ENCODE peak calls at places on chromosomes 16 and 17, in five cellular contexts. H is fibroblast of mammary gland, P is PC-9, S is fibroblast of lung, I is uterus. O is an unnamed sample.

GRCh38 chr17:29968271-29968670 is 26.8 kb downstream of the EFCAB5 start:
- DNase-seq in H (no peak), P (no peak), S (peak), I (no peak), O (no peak)

GRCh38 chr16:35506898-35507194 is 2047.4 kb downstream of the TP53TG3F start:
- DNase-seq in H (no peak), P (no peak), S (no peak), I (no peak), O (no peak)

GRCh38 chr16:31876955-31877828 is 3.6 kb downstream of the ZNF267 start:
- DNase-seq in H (peak), P (peak), S (peak), I (no peak), O (no peak)

GRCh38 chr17:1002771-1003555 is 6.0 kb downstream of the TIMM22 start:
- DNase-seq in H (peak), P (no peak), S (peak), I (no peak), O (no peak)

GRCh38 chr16:83840060-83840617 is 32.4 kb downstream of the HSBP1 start:
- DNase-seq in H (no peak), P (no peak), S (no peak), I (no peak), O (no peak)

GRCh38 chr17:80000136-80000535 is 35.5 kb downstream of the TBC1D16 start:
- DNase-seq in H (no peak), P (no peak), S (no peak), I (no peak), O (no peak)

GRCh38 chr17:13410874-13411273 is 190.9 kb downstream of the HS3ST3A1 start:
- DNase-seq in H (peak), P (no peak), S (no peak), I (peak), O (peak)

GRCh38 chr16:22093952-22094351 is 1.6 kb downstream of the VWA3A start:
- DNase-seq in H (no peak), P (no peak), S (no peak), I (no peak), O (no peak)

GRCh38 chr17:50817838-50818237 is 17.5 kb upstream of the WFIKKN2 start:
- DNase-seq in H (peak), P (peak), S (peak), I (no peak), O (no peak)

GRCh38 chr16:26664086-26664485 is 402.6 kb upstream of the C16orf82 start:
- DNase-seq in H (no peak), P (no peak), S (no peak), I (no peak), O (no peak)

GRCh38 chr17:71792966-71793365 is 327.9 kb upstream of the SOX9 start:
- DNase-seq in H (peak), P (peak), S (peak), I (no peak), O (no peak)

GRCh38 chr17:29723283-29724047 is 100.8 kb upstream of the CORO6 start:
- DNase-seq in H (no peak), P (no peak), S (no peak), I (no peak), O (no peak)

GRCh38 chr16:29835926-29836325 is 15.7 kb downstream of the MVP start:
- DNase-seq in H (no peak), P (no peak), S (no peak), I (no peak), O (no peak)

GRCh38 chr17:74282587-74283370 is 8.7 kb downstream of the DNAI2 start:
- DNase-seq in H (peak), P (no peak), S (peak), I (no peak), O (no peak)

GRCh38 chr17:59767176-59767575 is 59.7 kb downstream of the VMP1 start:
- DNase-seq in H (no peak), P (no peak), S (no peak), I (no peak), O (no peak)

GRCh38 chr16:69405757-69406156 is 18.7 kb upstream of the CYB5B start:
- DNase-seq in H (no peak), P (no peak), S (no peak), I (no peak), O (peak)

GRCh38 chr17:42109086-42109485 is 3.4 kb downstream of the DHX58 start:
- DNase-seq in H (no peak), P (no peak), S (no peak), I (no peak), O (no peak)

GRCh38 chr16:10578474-10579316 is 1.7 kb downstream of the EMP2 start:
- DNase-seq in H (no peak), P (peak), S (peak), I (no peak), O (peak)

GRCh38 chr17:8162997-8163977 is 539 bp upstream of the VAMP2 start:
- DNase-seq in H (no peak), P (no peak), S (no peak), I (no peak), O (no peak)

GRCh38 chr17:45234641-45235040 is 13.0 kb downstream of the FMNL1 start:
- DNase-seq in H (no peak), P (no peak), S (no peak), I (no peak), O (no peak)

GRCh38 chr17:82463881-82464566 is 5.5 kb downstream of the NARF start:
- DNase-seq in H (no peak), P (no peak), S (no peak), I (no peak), O (no peak)

GRCh38 chr17:6456914-6457687 is 12.8 kb downstream of the PIMREG start:
- DNase-seq in H (peak), P (peak), S (peak), I (no peak), O (no peak)

GRCh38 chr17:30323262-30323894 is 10.5 kb downstream of the TMIGD1 start:
- DNase-seq in H (no peak), P (peak), S (no peak), I (no peak), O (no peak)

GRCh38 chr17:64507418-64507766 is 615 bp downstream of the CEP95 start:
- DNase-seq in H (peak), P (peak), S (peak), I (no peak), O (peak)

DNA sequence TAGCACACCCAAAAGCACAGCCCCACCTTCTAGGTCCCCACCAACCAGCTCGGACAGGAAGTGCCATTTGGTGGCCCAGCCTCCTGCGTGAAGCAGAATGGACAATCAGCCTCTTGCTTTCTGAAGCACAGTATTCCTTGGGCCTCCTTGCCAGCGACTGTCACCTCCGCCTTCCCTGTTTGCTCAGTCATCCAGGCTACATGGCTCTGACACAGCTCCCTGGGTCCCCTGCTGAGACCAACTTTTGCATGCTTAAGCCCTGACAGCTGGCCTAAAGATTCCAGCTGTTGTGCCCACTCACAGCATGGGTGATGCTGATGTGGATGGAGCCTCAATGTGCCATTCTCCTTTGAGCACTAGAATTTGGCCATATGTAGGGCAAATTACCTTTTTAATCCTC is 4.5 kb upstream of the CACNG5 start:
- DNase-seq in H (no peak), P (no peak), S (no peak), I (no peak), O (no peak)
- H3K4me3 ChIP-seq in H (no peak), P (no peak), S (no peak), I (no peak), O (no peak)

DNA sequence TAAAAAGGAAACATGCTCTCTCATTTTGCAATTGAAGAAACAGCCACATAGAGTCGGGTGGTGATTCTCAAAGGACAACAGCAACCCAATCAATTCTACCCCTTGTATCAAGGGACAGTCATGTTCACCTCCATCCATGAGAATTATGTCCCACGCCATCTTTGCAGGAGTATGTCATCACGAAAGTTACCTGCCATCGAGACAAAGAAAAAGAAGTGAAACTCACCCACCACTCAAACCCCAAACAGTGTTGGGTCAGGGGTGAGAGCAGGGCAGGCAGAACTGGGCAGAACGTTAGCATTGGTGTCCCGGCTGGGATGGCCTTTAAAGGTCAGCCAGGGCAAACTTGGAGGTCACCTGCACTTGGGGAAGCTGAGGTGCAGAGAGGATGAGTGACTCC is 24.2 kb upstream of the HNF1B start:
- DNase-seq in H (no peak), P (no peak), S (no peak), I (no peak), O (no peak)
- H3K4me3 ChIP-seq in H (no peak), P (no peak), S (no peak), I (no peak), O (no peak)

GRCh38 chr17:3596804-3597464 is 12.3 kb downstream of the TRPV1 start:
- DNase-seq in H (no peak), P (no peak), S (no peak), I (no peak), O (no peak)

GRCh38 chr17:3593384-3593783 is 15.8 kb downstream of the TRPV1 start:
- DNase-seq in H (no peak), P (no peak), S (no peak), I (no peak), O (no peak)

GRCh38 chr17:3592216-3592860 is 16.9 kb downstream of the TRPV1 start:
- DNase-seq in H (no peak), P (no peak), S (no peak), I (no peak), O (no peak)

GRCh38 chr17:3594056-3594810 is 15.0 kb downstream of the TRPV1 start:
- DNase-seq in H (peak), P (no peak), S (peak), I (no peak), O (no peak)

DNA sequence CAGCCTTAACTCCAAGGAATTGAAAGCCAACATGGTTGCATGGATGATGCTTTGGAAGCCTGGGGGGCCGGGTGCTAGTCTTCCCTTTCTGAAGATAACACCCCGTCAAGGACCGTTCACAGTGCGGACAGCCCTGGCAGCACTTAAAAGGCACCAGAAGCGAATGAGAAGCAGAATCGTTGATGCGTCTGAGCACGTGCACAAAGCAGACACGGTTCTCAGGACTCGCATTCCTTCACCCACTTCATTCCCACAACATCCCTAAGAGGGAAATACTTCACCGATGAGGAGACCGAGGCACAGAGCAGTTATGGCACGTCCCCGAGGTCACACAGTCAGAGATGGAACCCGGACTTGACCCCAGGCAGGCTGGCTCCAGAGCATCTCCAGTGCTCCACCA is 14.2 kb downstream of the TRPV1 start:
- DNase-seq in H (peak), P (no peak), S (peak), I (no peak), O (no peak)
- H3K4me3 ChIP-seq in H (no peak), P (no peak), S (no peak), I (no peak), O (no peak)

DNA sequence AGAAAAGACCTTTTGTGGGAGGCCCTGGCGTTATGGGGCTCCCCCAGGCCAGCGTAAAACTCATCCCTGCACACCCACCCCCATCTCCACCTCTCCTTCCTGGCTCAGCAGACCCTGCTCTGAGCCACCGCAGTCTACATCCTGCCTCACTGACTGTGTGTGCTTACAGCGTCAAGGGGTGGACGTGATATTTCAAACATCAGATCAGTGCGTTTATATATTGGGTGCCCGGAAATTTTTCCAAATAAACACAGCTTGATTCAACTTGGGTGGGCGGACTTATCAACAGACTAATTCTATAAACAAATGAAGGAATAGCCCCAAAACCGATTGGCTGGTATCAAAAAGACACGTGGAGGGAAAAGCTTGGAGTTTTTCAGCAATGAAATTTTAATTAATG is 293 bp upstream of the FOXL1 start:
- DNase-seq in H (peak), P (no peak), S (peak), I (no peak), O (no peak)
- H3K4me3 ChIP-seq in H (peak), P (no peak), S (peak), I (no peak), O (no peak)

DNA sequence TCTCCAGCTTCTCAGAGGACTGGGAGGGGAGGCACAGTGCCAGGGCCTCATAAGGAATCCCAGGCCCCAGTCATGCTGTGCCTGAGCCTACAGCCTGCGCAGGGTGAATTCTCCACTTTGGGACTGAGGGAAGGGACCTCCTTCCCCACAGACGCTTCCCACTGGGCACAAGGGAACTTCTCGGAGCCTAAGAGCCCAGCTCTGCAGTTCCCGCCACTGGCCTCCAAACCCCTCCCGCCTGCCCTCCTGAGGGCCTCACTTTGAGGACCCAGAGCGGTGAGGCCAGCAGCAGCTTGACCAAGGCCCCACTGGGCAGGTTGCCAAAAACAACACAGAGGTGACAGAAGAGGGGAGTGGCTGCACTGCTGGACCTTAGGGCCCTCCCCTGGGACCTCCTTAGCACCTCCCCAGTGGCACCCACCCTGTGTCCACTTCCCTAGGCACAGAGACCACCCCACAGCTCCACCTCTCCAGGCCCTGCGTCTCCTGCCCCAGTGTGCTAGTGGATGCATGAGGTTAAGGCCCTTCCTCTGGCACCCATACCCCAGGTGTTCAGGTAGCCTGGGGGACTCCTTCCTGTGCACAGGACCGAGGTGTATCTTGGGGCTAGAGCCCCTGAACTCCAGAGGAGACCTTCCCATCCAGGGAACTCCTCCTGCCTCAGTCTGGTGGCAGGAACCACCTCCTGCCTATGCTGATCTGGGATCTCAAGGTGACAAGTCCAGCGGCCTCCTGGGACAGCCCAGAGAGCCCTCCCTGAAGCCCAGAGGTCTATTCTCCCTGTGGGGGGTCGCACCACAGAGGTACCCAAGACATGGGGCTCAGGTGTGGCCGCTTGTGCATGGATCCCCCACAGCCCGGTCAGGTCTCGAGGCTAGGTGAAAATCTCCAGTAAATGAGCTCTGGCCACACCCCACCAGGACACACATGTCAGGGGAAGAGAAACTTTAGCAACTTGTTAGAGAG is 3.4 kb downstream of the CASKIN2 start:
- DNase-seq in H (no peak), P (peak), S (no peak), I (no peak), O (no peak)
- H3K4me3 ChIP-seq in H (no peak), P (no peak), S (no peak), I (no peak), O (no peak)

GRCh38 chr16:89575247-89576172 is at the start of gene CPNE7:
- DNase-seq in H (no peak), P (peak), S (no peak), I (no peak), O (no peak)
- H3K4me3 ChIP-seq in H (peak), P (peak), S (peak), I (no peak), O (peak)

DNA sequence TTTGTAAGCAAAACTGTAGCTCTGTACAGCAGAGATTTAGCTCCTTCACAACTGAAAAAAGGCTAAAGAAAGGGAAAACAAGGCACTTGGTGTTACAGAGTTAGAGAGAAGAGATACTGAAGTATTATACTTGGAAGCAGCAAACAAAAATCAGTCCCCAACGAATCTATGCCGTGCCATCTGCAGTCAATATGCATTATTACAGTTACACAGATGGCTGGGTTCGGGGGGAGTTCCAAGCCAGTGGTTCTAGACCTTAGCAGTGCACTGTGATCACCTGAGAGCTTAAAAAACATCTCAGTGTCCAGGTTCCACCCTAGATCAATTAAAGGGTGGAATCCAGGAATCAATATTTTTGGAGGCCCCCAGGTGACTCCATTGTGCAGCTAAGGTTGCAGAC is 489.9 kb downstream of the SHISA9 start:
- DNase-seq in H (no peak), P (no peak), S (no peak), I (no peak), O (no peak)
- H3K4me3 ChIP-seq in H (no peak), P (no peak), S (no peak), I (no peak), O (no peak)

DNA sequence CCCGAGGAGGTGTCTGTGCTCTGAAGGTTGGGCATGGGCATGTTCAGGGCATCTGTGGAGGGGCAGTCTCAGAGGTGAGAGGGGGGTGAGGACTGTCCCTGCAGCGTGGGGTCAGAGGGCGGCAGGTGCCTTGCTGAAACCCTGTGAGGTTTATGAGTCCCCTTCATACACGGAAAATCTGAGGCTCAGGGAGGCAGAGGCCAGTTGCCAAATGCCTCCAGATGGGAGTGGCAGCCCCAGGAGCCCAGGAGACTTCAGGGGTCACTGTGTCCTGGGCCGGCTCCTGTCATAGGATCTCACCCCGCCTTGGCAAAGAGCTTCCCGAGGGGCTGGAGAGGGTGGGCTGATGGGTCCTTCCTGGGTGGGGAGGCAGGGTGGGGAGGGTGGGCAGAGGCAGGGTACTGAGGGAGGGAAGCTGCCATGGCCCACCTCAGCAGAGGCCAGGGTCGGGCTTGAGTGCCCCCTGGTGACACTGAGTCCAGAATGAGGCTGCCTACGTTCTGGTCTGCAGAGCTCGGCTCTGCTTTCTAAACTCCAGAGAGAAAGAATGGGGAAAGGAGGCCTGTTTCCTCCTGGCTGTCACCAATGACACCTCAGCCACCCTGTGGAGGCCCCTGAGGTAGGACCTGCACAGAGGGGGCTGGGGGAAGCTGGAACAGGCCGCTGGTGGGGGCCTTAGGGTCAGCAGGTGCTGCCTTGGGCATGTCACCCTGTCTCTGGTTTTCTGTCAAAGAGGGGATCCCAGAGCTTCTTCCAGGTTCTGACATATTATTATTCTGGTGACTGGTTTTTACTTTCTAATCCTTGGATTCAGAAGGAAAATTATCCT is 1.1 kb downstream of the LGALS9 start:
- DNase-seq in H (no peak), P (no peak), S (no peak), I (no peak), O (no peak)
- H3K4me3 ChIP-seq in H (no peak), P (no peak), S (no peak), I (no peak), O (no peak)

GRCh38 chr16:67186550-67186950 is 2.8 kb upstream of the MATCAP1 start:
- DNase-seq in H (no peak), P (peak), S (no peak), I (no peak), O (no peak)

GRCh38 chr16:67190448-67191399 is 788 bp upstream of the EXOC3L1 start:
- DNase-seq in H (no peak), P (no peak), S (peak), I (no peak), O (no peak)

GRCh38 chr16:67190041-67190440 is at the start of gene EXOC3L1:
- DNase-seq in H (no peak), P (no peak), S (no peak), I (no peak), O (no peak)

GRCh38 chr16:67187175-67187900 is 2.6 kb downstream of the EXOC3L1 start:
- DNase-seq in H (no peak), P (no peak), S (no peak), I (no peak), O (no peak)

DNA sequence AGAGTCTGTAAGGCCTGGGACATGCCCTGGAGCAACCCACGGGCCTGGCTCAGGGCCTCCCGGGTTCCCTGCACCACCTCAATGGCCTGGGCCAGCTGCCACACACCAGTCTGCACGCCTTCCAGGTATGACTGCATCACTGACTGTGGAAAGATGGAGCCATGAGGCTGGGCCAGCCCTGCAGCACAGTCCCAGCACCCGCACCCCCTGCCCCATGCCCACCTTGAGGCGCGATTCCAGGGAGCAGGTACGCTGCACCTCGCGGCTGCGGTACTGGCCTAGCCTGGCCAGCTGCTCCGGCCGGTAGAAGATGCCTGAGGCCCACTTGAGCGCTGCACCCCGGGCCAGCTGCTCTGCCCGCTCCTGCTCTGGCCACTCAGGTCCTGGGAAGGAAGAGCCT is 1.1 kb downstream of the EXOC3L1 start:
- DNase-seq in H (no peak), P (peak), S (no peak), I (no peak), O (no peak)
- H3K4me3 ChIP-seq in H (no peak), P (no peak), S (no peak), I (no peak), O (no peak)

O was measured in prostate gland.